ENCODE peak calls at places on chromosome 22, in four cellular contexts. W is HCT116, N is lower lobe of right lung, T is astrocyte of the spinal cord. S is an unnamed sample.

GRCh38 chr22:36010090-36010489 is 18.5 kb downstream of the RBFOX2 start:
- DNase-seq in W (no peak), T (no peak), N (no peak), S (no peak)

GRCh38 chr22:30611197-30611596 is 4.2 kb downstream of the TCN2 start:
- DNase-seq in N (no peak), W (no peak), T (no peak), S (no peak)

GRCh38 chr22:36369004-36369921 is 18.5 kb downstream of the MYH9 start:
- DNase-seq in W (no peak), T (peak), N (no peak), S (no peak)

GRCh38 chr22:29334696-29335344 is 19.3 kb upstream of the RASL10A start:
- DNase-seq in N (no peak), T (peak), W (no peak), S (no peak)

GRCh38 chr22:16959345-16959930 is 48.6 kb downstream of the GAB4 start:
- DNase-seq in N (no peak), T (no peak), W (no peak), S (no peak)

GRCh38 chr22:36430863-36431262 is 43.1 kb upstream of the MYH9 start:
- DNase-seq in T (no peak), N (no peak), W (no peak), S (no peak)

GRCh38 chr22:46738961-46739870 is 1.2 kb upstream of the CERK start:
- DNase-seq in T (peak), W (peak), N (no peak), S (no peak)

GRCh38 chr22:23565288-23565941 is 14.7 kb downstream of the IGLL1 start:
- DNase-seq in N (no peak), T (no peak), W (peak), S (no peak)

GRCh38 chr22:50417544-50417943 is 57.3 kb downstream of the SBF1 start:
- DNase-seq in T (no peak), W (no peak), N (no peak), S (no peak)

GRCh38 chr22:29773233-29773632 is 6.1 kb downstream of the UQCR10 start:
- DNase-seq in W (peak), N (no peak), T (peak), S (no peak)

GRCh38 chr22:42561856-42562255 is 8.1 kb downstream of the SERHL2 start:
- DNase-seq in T (no peak), W (no peak), N (no peak), S (no peak)

GRCh38 chr22:41565403-41566054 is 4.7 kb downstream of the CSDC2 start:
- DNase-seq in N (no peak), T (peak), W (peak), S (peak)

GRCh38 chr22:36220457-36220921 is 18.8 kb downstream of the APOL2 start:
- DNase-seq in T (peak), W (no peak), N (no peak), S (no peak)

GRCh38 chr22:41524283-41524682 is 20.0 kb downstream of the POLR3H start:
- DNase-seq in W (no peak), N (peak), T (no peak), S (no peak)

GRCh38 chr22:24161485-24161884 is 19.8 kb upstream of the SUSD2 start:
- DNase-seq in W (no peak), N (no peak), T (no peak), S (no peak)

GRCh38 chr22:47996446-47996857 is 1234.0 kb downstream of the TBC1D22A start:
- DNase-seq in W (no peak), N (no peak), T (no peak), S (no peak)

GRCh38 chr22:33529424-33530113 is 390.7 kb downstream of the LARGE1 start:
- DNase-seq in N (no peak), T (peak), W (no peak), S (peak)

GRCh38 chr22:19398206-19398605 is 33.3 kb downstream of the HIRA start:
- DNase-seq in N (no peak), W (no peak), T (no peak), S (no peak)

GRCh38 chr22:29259253-29259899 is 8.4 kb downstream of the RHBDD3 start:
- DNase-seq in T (no peak), W (no peak), N (no peak), S (no peak)

GRCh38 chr22:20316844-20317401 is 2.9 kb downstream of the DGCR6L start:
- DNase-seq in W (no peak), N (no peak), T (no peak), S (no peak)

GRCh38 chr22:26658671-26659478 is 1.5 kb downstream of the MIAT start:
- DNase-seq in T (peak), W (peak), N (no peak), S (peak)

GRCh38 chr22:22141771-22142591 is 102.6 kb upstream of the VPREB1 start:
- DNase-seq in N (no peak), T (no peak), W (no peak), S (no peak)

GRCh38 chr22:40200795-40201194 is 23.1 kb downstream of the TNRC6B start:
- DNase-seq in N (no peak), T (no peak), W (no peak), S (no peak)

GRCh38 chr22:23696326-23696851 is 5.6 kb downstream of the RGL4 start:
- DNase-seq in T (peak), N (peak), W (no peak), S (no peak)

GRCh38 chr22:35306350-35306967 is 6.8 kb downstream of the TOM1 start:
- DNase-seq in W (no peak), N (no peak), T (no peak), S (no peak)

GRCh38 chr22:24156915-24157782 is 24.1 kb upstream of the SUSD2 start:
- DNase-seq in W (peak), T (peak), N (peak), S (no peak)

DNA sequence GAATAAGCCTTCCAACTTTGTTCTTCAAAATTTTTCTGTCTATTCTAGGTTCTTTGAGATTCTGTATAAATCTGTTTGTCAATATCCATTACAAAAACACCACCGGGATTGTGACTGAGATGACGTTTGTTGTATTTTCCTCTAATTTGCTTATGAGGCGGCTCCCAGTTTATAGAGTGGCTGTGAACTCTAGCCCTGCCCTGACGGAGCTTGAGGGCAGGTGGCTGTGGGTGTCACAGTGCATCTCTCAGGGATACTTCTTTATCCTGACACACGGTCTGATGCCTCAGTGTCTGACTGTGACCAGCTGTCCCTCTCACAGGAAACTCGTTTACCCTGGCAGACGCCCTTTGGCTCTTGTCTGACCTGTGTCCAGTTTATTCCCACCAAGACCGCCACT is 53.7 kb upstream of the ATXN10 start:
- DNase-seq in N (no peak), W (no peak), T (no peak), S (no peak)
- H3K4me3 ChIP-seq in N (no peak), W (no peak), T (no peak), S (no peak)

DNA sequence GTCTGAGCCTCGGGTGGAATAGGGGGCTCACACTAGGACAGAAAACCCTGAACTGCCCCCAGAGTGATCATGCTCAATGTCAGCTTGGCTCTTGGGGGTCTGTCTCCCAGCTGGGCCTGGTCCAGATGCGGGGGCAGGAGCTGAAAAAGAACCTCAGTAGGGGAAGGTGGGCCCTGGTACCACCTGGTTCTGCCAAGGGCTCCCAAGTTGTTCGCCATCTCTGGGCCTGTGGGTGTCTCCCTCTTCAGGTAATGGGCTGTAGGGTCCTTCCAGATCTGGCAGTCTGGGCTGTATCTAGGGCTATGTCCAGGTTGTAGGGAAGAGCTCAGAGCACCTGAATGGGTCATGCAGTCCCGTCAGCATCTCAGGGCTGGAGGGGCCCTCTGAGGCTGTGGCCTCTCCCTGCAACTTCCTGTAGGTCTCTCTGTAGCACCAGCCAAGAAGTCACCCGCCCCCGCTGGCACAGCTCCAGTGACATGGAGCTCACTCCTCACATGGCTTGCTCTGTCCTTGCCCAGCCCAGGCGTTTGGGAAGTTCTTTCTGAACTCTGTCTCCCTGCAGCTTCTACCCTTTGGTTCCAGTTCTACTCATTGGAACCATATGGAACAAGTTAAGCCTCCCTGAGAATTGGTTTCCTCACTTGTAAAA is 33.0 kb upstream of the SOX10 start:
- DNase-seq in T (peak), W (no peak), N (peak), S (no peak)
- TF ChIP-seq CTCF in T (no peak), W (peak), N (no peak), S (peak)

GRCh38 chr22:44363214-44363979 is 50.6 kb upstream of the SHISAL1 start:
- DNase-seq in N (peak), T (peak), W (no peak), S (peak)
- H3K4me3 ChIP-seq in N (no peak), T (no peak), W (no peak), S (no peak)

GRCh38 chr22:27747396-27748256 is 53.9 kb downstream of the MN1 start:
- DNase-seq in T (no peak), N (no peak), W (no peak), S (no peak)
- TF ChIP-seq CTCF in T (peak), N (no peak), W (peak), S (peak)

S was measured in astrocyte of the cerebellum.